ENCODE peak calls at places on chromosomes 16 and 17, in seven cellular contexts. A is breast epithelium, S is thoracic aorta, U is GM23248, B is aorta, M is mesendoderm, L is mammary epithelial cell. V is an unnamed sample.

GRCh38 chr17:12522743-12523181 is 142.9 kb upstream of the MYOCD start:
- DNase-seq in L (no peak), M (peak; percentile 43), B (no peak), A (no peak), U (peak; percentile 18), S (no peak), V (peak; percentile 84)

GRCh38 chr16:73210686-73211085 is 162.8 kb upstream of the ZFHX3 start:
- DNase-seq in U (no peak), B (no peak), M (no peak), L (no peak), S (no peak), A (no peak), V (no peak)

GRCh38 chr17:82419471-82419995 is 1.1 kb upstream of the OGFOD3 start:
- DNase-seq in B (no peak), M (no peak), U (peak; percentile 24), A (no peak), S (no peak), L (no peak), V (no peak)

GRCh38 chr17:48597492-48597774 is 3.9 kb upstream of the HOXB5 start:
- DNase-seq in U (no peak), L (no peak), S (no peak), B (no peak), A (no peak), M (no peak), V (no peak)

GRCh38 chr16:89565506-89566372 is 5.3 kb downstream of the RPL13 start:
- DNase-seq in S (no peak), U (peak; percentile 71), B (peak; percentile 84), A (peak; percentile 65), L (peak; percentile 79), M (peak; percentile 83), V (peak; percentile 64)

GRCh38 chr17:41710472-41711090 is 1.6 kb upstream of the GAST start:
- DNase-seq in M (no peak), U (peak; percentile 91), A (no peak), B (no peak), S (no peak), L (peak; percentile 47), V (no peak)

GRCh38 chr16:57991551-57992059 is 8.9 kb downstream of the ZNF319 start:
- DNase-seq in B (peak; percentile 31), M (no peak), A (no peak), S (no peak), L (no peak), U (no peak), V (no peak)

GRCh38 chr17:47785538-47786123 is 36.0 kb downstream of the OSBPL7 start:
- DNase-seq in U (peak; percentile 38), M (peak; percentile 75), A (peak; percentile 9), B (no peak), L (peak; percentile 11), S (no peak), V (peak; percentile 29)

GRCh38 chr17:65633988-65634387 is 72.5 kb upstream of the AXIN2 start:
- DNase-seq in U (no peak), M (no peak), A (no peak), B (no peak), L (no peak), S (no peak), V (peak; percentile 11)

GRCh38 chr16:55184619-55185018 is 139.4 kb upstream of the IRX6 start:
- DNase-seq in B (no peak), S (no peak), U (no peak), A (no peak), M (no peak), L (no peak), V (no peak)

GRCh38 chr17:50046179-50046578 is 9.7 kb upstream of the ITGA3 start:
- DNase-seq in A (no peak), U (no peak), S (no peak), B (peak; percentile 37), L (no peak), M (no peak), V (no peak)
- H3K4me1 ChIP-seq in A (no peaks in the 10 kb centered on the region), U (peaks cover 51% of the 10 kb centered on the region), S (peaks cover 6% of the 10 kb centered on the region), B (no peaks in the 10 kb centered on the region), L (peaks cover 78% of the 10 kb centered on the region), M (peaks cover 5% of the 10 kb centered on the region), V (peaks cover 17% of the 10 kb centered on the region)

DNA sequence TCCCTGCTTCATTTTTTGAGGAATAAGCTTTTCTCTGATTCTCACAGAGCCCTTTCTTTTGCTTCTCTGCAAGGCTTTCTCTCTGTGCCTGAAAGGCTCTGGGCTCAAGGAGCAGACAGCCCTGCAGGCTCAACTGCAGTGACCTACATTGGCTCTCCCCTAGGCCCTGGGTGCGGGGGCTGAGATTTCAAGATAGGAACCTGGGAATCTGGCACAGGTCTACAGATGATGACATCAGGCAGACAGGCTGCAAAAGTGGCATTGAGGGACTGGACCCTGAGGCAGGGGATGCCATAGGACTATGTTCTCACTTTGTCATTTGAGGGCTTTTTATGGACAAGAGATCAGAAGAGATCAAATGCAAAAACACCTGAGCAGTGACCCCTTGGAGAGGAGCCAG is 10.1 kb upstream of the NR1D1 start:
- DNase-seq in B (no peak), L (no peak), S (no peak), A (peak; percentile 41), U (peak; percentile 53), M (no peak), V (no peak)
- H3K4me1 ChIP-seq in B (peaks cover 3% of the 10 kb centered on the region), L (peaks cover 52% of the 10 kb centered on the region), S (peaks cover 61% of the 10 kb centered on the region), A (peaks cover 66% of the 10 kb centered on the region), U (peaks cover 75% of the 10 kb centered on the region), M (peaks cover 14% of the 10 kb centered on the region), V (peaks cover 76% of the 10 kb centered on the region)

GRCh38 chr16:68083239-68083781 is 1.9 kb upstream of the NFATC3 start:
- DNase-seq in S (no peak), A (no peak), B (no peak), M (no peak), L (no peak), U (no peak), V (no peak)

GRCh38 chr16:68083861-68084503 is 1.2 kb upstream of the NFATC3 start:
- DNase-seq in M (peak; percentile 75), S (no peak), B (peak; percentile 80), U (peak; percentile 49), A (peak; percentile 33), L (no peak), V (peak; percentile 44)

GRCh38 chr16:68082596-68083238 is 2.5 kb upstream of the NFATC3 start:
- DNase-seq in M (no peak), S (no peak), L (no peak), A (no peak), B (no peak), U (no peak), V (no peak)

GRCh38 chr16:68079616-68080344 is 5.4 kb upstream of the NFATC3 start:
- DNase-seq in M (no peak), S (no peak), L (no peak), B (peak; percentile 81), A (peak; percentile 50), U (no peak), V (no peak)

GRCh38 chr16:68081796-68082567 is 3.2 kb upstream of the NFATC3 start:
- DNase-seq in L (no peak), M (no peak), A (no peak), S (no peak), B (no peak), U (peak; percentile 14), V (no peak)
- H3K4me1 ChIP-seq in L (peaks cover 17% of the 10 kb centered on the region), M (peaks cover 2% of the 10 kb centered on the region), A (peaks cover 6% of the 10 kb centered on the region), S (peaks cover 14% of the 10 kb centered on the region), B (no peaks in the 10 kb centered on the region), U (peaks cover 9% of the 10 kb centered on the region), V (peaks cover 50% of the 10 kb centered on the region)

DNA sequence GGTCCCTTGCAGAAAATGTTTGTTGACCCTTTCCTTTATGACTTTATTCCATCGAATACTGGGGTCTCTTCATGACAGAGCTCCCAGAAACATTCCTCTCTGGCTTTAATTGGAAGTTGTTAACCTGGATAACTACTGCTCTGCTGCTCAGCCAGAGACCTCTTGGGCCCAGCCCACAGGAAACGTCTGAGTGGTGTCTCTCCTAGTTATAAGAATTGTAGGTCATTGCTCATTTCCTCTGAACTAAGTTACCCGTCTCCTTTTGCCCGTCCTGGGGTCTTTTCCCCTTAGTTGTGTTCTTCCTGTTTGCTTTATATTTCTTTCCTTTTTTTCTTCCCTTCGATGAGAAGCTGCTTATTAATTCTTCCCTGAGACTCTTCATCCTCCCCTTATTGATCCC is 9.0 kb downstream of the MAP2K6 start:
- DNase-seq in U (no peak), L (no peak), B (no peak), S (no peak), A (no peak), M (no peak), V (no peak)
- H3K4me1 ChIP-seq in U (no peaks in the 10 kb centered on the region), L (no peaks in the 10 kb centered on the region), B (no peaks in the 10 kb centered on the region), S (no peaks in the 10 kb centered on the region), A (no peaks in the 10 kb centered on the region), M (peaks cover 4% of the 10 kb centered on the region), V (no peaks in the 10 kb centered on the region)

GRCh38 chr16:3468501-3468900 is 25.0 kb downstream of the NAA60 start:
- DNase-seq in U (no peak), S (no peak), A (no peak), M (peak; percentile 53), B (peak; percentile 42), L (no peak), V (no peak)

GRCh38 chr16:3469736-3470135 is 25.6 kb downstream of the C16orf90 start:
- DNase-seq in U (no peak), S (no peak), B (peak; percentile 45), M (no peak), A (no peak), L (no peak), V (no peak)

GRCh38 chr16:3465911-3466584 is 22.6 kb downstream of the NAA60 start:
- DNase-seq in M (no peak), A (no peak), S (no peak), B (peak; percentile 54), L (no peak), U (no peak), V (no peak)

GRCh38 chr16:3467182-3467581 is 23.7 kb downstream of the NAA60 start:
- DNase-seq in L (no peak), U (no peak), A (no peak), S (no peak), M (no peak), B (no peak), V (no peak)

GRCh38 chr16:3467920-3468319 is 24.4 kb downstream of the NAA60 start:
- DNase-seq in A (no peak), S (no peak), L (peak; percentile 33), M (peak; percentile 28), B (no peak), U (peak; percentile 43), V (peak; percentile 9)
- H3K4me1 ChIP-seq in A (no peaks in the 10 kb centered on the region), S (peaks cover 4% of the 10 kb centered on the region), L (no peaks in the 10 kb centered on the region), M (peaks cover 3% of the 10 kb centered on the region), B (no peaks in the 10 kb centered on the region), U (peaks cover 9% of the 10 kb centered on the region), V (peaks cover 4% of the 10 kb centered on the region)

V was measured in adipocyte.